ENCODE peak calls at places on chromosomes 7 and 10, in seven cellular contexts. K is H9, C is fibroblast of lung, V is GM23248, J is SK-N-MC, S is IMR-90, Z is endodermal cell. O is an unnamed sample.

GRCh38 chr7:110943686-110944350 is 147.1 kb upstream of the LRRN3 start:
- DNase-seq in K (no peak), C (peak; percentile 32), V (peak; percentile 40), J (peak; percentile 32), S (peak; percentile 76), Z (no peak), O (no peak)

GRCh38 chr7:40469481-40469880 is 334.7 kb downstream of the SUGCT start:
- DNase-seq in K (no peak), C (peak; percentile 95), V (peak; percentile 91), J (no peak), S (peak; percentile 93), Z (no peak), O (no peak)

GRCh38 chr7:2585446-2585845 is 26.7 kb downstream of the IQCE start:
- DNase-seq in K (no peak), C (no peak), V (no peak), J (no peak), S (no peak), Z (no peak), O (no peak)

GRCh38 chr7:99398891-99399445 is 9.4 kb downstream of the PDAP1 start:
- DNase-seq in K (no peak), C (no peak), V (peak; percentile 27), J (no peak), S (no peak), Z (no peak), O (no peak)

GRCh38 chr7:30533886-30534285 is 29.3 kb upstream of the GGCT start:
- DNase-seq in K (no peak), C (no peak), V (no peak), J (no peak), S (no peak), Z (no peak), O (no peak)

GRCh38 chr7:135342887-135343286 is 109.2 kb downstream of the STRA8 start:
- DNase-seq in K (no peak), C (no peak), V (no peak), J (no peak), S (peak; percentile 5), Z (no peak), O (no peak)

GRCh38 chr10:123904834-123905409 is 13.3 kb upstream of the CPXM2 start:
- DNase-seq in K (peak; percentile 49), C (no peak), V (no peak), J (no peak), S (no peak), Z (no peak), O (no peak)

GRCh38 chr10:78802866-78803265 is 265.9 kb upstream of the ZMIZ1 start:
- DNase-seq in K (no peak), C (peak; percentile 64), V (peak; percentile 92), J (no peak), S (peak; percentile 79), Z (no peak), O (peak; percentile 32)

GRCh38 chr7:4268040-4268965 is 413.8 kb upstream of the FOXK1 start:
- DNase-seq in K (no peak), C (no peak), V (no peak), J (no peak), S (no peak), Z (no peak), O (peak; percentile 9)

GRCh38 chr10:81135851-81136250 is 598.1 kb downstream of the SH2D4B start:
- DNase-seq in K (no peak), C (no peak), V (no peak), J (no peak), S (no peak), Z (no peak), O (no peak)

GRCh38 chr10:13797171-13797570 is 210.4 kb downstream of the PRPF18 start:
- DNase-seq in K (no peak), C (no peak), V (no peak), J (no peak), S (no peak), Z (no peak), O (no peak)

GRCh38 chr10:114045071-114045737 is 1.5 kb downstream of the ADRB1 start:
- DNase-seq in K (peak; percentile 52), C (no peak), V (peak; percentile 52), J (no peak), S (no peak), Z (peak; percentile 77), O (peak; percentile 40)

GRCh38 chr7:25122373-25122772 is 2.7 kb downstream of the CYCS start:
- DNase-seq in K (no peak), C (peak; percentile 61), V (peak; percentile 78), J (no peak), S (peak; percentile 75), Z (peak; percentile 3), O (no peak)

GRCh38 chr7:33807779-33808482 is 97.4 kb upstream of the BMPER start:
- DNase-seq in K (peak; percentile 79), C (peak; percentile 91), V (peak; percentile 97), J (no peak), S (peak; percentile 74), Z (peak; percentile 91), O (peak; percentile 37)

GRCh38 chr7:156640949-156641485 is 443 bp downstream of the RNF32 start:
- DNase-seq in K (no peak), C (peak; percentile 61), V (peak; percentile 78), J (no peak), S (peak; percentile 57), Z (no peak), O (peak; percentile 53)

GRCh38 chr10:27713906-27714305 is 31.7 kb downstream of the MKX start:
- DNase-seq in K (no peak), C (peak; percentile 20), V (peak; percentile 87), J (no peak), S (no peak), Z (no peak), O (no peak)

GRCh38 chr7:101125989-101126650 is 784 bp upstream of the SERPINE1 start:
- DNase-seq in K (no peak), C (peak; percentile 85), V (peak; percentile 84), J (no peak), S (peak; percentile 75), Z (no peak), O (peak; percentile 53)

GRCh38 chr7:101357433-101357832 is 5.2 kb upstream of the COL26A1 start:
- DNase-seq in K (no peak), C (no peak), V (no peak), J (no peak), S (no peak), Z (no peak), O (no peak)

GRCh38 chr10:33115720-33116119 is 157.7 kb upstream of the ITGB1 start:
- DNase-seq in K (no peak), C (peak; percentile 81), V (peak; percentile 63), J (no peak), S (peak; percentile 63), Z (no peak), O (no peak)

GRCh38 chr10:110525349-110526260 is 27.9 kb downstream of the DUSP5 start:
- DNase-seq in K (no peak), C (peak; percentile 65), V (peak; percentile 91), J (no peak), S (peak; percentile 80), Z (peak; percentile 55), O (no peak)

GRCh38 chr7:108385834-108386422 is 70.3 kb downstream of the NRCAM start:
- DNase-seq in K (no peak), C (no peak), V (no peak), J (no peak), S (no peak), Z (no peak), O (no peak)

GRCh38 chr10:73205121-73205520 is 37.2 kb downstream of the FAM149B1 start:
- DNase-seq in K (no peak), C (no peak), V (no peak), J (no peak), S (no peak), Z (no peak), O (no peak)

GRCh38 chr10:3554121-3554522 is 230.9 kb downstream of the KLF6 start:
- DNase-seq in K (no peak), C (no peak), V (no peak), J (no peak), S (no peak), Z (no peak), O (no peak)
- H3K9ac ChIP-seq in K (no peak overlapping the region), C (no peak overlapping the region), V (no peak overlapping the region), J (no peak overlapping the region), S (no peak overlapping the region), Z (no peak overlapping the region), O (no peak overlapping the region)

GRCh38 chr7:18165176-18165575 is 137.5 kb upstream of the PRPS1L1 start:
- DNase-seq in K (no peak), C (no peak), V (no peak), J (no peak), S (no peak), Z (no peak), O (no peak)
- H3K9ac ChIP-seq in K (no peak overlapping the region), C (no peak overlapping the region), V (no peak overlapping the region), J (no peak overlapping the region), S (no peak overlapping the region), Z (no peak overlapping the region), O (no peak overlapping the region)

GRCh38 chr10:71066600-71066999 is 145.8 kb upstream of the UNC5B start:
- DNase-seq in K (no peak), C (no peak), V (no peak), J (no peak), S (no peak), Z (no peak), O (no peak)

GRCh38 chr10:71064413-71065118 is 147.8 kb upstream of the UNC5B start:
- DNase-seq in K (no peak), C (no peak), V (peak; percentile 18), J (no peak), S (no peak), Z (no peak), O (no peak)

GRCh38 chr10:71063431-71063830 is 148.9 kb upstream of the UNC5B start:
- DNase-seq in K (no peak), C (no peak), V (no peak), J (no peak), S (no peak), Z (peak; percentile 60), O (no peak)

GRCh38 chr10:71067098-71067760 is 145.1 kb upstream of the UNC5B start:
- DNase-seq in K (no peak), C (no peak), V (no peak), J (no peak), S (no peak), Z (no peak), O (no peak)

GRCh38 chr10:71065659-71066058 is 146.7 kb upstream of the UNC5B start:
- DNase-seq in K (no peak), C (no peak), V (no peak), J (no peak), S (no peak), Z (no peak), O (no peak)
- H3K9ac ChIP-seq in K (no peak overlapping the region), C (no peak overlapping the region), V (no peak overlapping the region), J (no peak overlapping the region), S (no peak overlapping the region), Z (no peak overlapping the region), O (no peak overlapping the region)

GRCh38 chr10:30499816-30500215 is 65.8 kb downstream of the MAP3K8 start:
- DNase-seq in K (no peak), C (no peak), V (no peak), J (no peak), S (no peak), Z (no peak), O (no peak)

GRCh38 chr10:30503700-30504462 is 69.9 kb downstream of the MAP3K8 start:
- DNase-seq in K (no peak), C (no peak), V (no peak), J (no peak), S (no peak), Z (no peak), O (no peak)

GRCh38 chr10:30500963-30501504 is 67.0 kb downstream of the MAP3K8 start:
- DNase-seq in K (no peak), C (no peak), V (no peak), J (no peak), S (no peak), Z (no peak), O (no peak)

GRCh38 chr10:30500534-30500933 is 66.5 kb downstream of the MAP3K8 start:
- DNase-seq in K (no peak), C (no peak), V (no peak), J (no peak), S (no peak), Z (no peak), O (no peak)

GRCh38 chr10:30502266-30503058 is 68.5 kb downstream of the MAP3K8 start:
- DNase-seq in K (no peak), C (peak; percentile 30), V (peak; percentile 66), J (no peak), S (peak; percentile 15), Z (no peak), O (no peak)
- H3K9ac ChIP-seq in K (no peak overlapping the region), C (peak overlapping the region; percentile 7), V (no peak overlapping the region), J (no peak overlapping the region), S (no peak overlapping the region), Z (no peak overlapping the region), O (no peak overlapping the region)